ENCODE peak calls at places on chromosomes 3 and 15, in seven cellular contexts. T is stomach, I is AG09309, S is fibroblast of the aortic adventitia, X is mammary epithelial cell, K is HCT116, U is foreskin fibroblast. G is an unnamed sample.
A peak's percentile ranks its signal among the peaks of the same experiment; 100 is the strongest.

GRCh38 chr3:168088106-168088722 is 7.5 kb downstream of the GOLIM4 start:
- DNase-seq in T (no peak), X (no peak), U (no peak), S (no peak), K (no peak), I (no peak), G (no peak)

GRCh38 chr15:40342421-40343313 is 1.9 kb upstream of the CCDC9B start:
- DNase-seq in X (peak; percentile 74), K (no peak), T (no peak), U (no peak), S (peak; percentile 43), I (no peak), G (no peak)

GRCh38 chr15:58212909-58213526 is 74.8 kb downstream of the AQP9 start:
- DNase-seq in I (no peak), U (no peak), X (peak; percentile 40), K (no peak), S (peak; percentile 65), T (no peak), G (peak; percentile 22)

GRCh38 chr3:166071831-166072230 is 234.6 kb upstream of the BCHE start:
- DNase-seq in T (no peak), K (no peak), S (no peak), U (no peak), I (no peak), X (no peak), G (no peak)

GRCh38 chr3:148880681-148881080 is 15.6 kb downstream of the CPA3 start:
- DNase-seq in I (no peak), U (no peak), X (no peak), T (no peak), K (peak; percentile 13), S (no peak), G (peak; percentile 8)

GRCh38 chr3:150106752-150107428 is 136.2 kb upstream of the PFN2 start:
- DNase-seq in U (peak; percentile 92), I (peak; percentile 92), K (no peak), X (no peak), S (peak; percentile 95), T (no peak), G (no peak)

GRCh38 chr15:65970937-65971740 is 101.8 kb downstream of the RAB11A start:
- DNase-seq in I (no peak), X (no peak), U (no peak), S (peak; percentile 11), K (no peak), T (no peak), G (no peak)

GRCh38 chr3:47612178-47612577 is 33.5 kb upstream of the CSPG5 start:
- DNase-seq in T (no peak), K (no peak), U (peak; percentile 23), X (peak; percentile 11), S (peak; percentile 84), I (peak; percentile 51), G (peak; percentile 51)

GRCh38 chr15:80906159-80906775 is 83.4 kb downstream of the MESD start:
- DNase-seq in S (no peak), U (peak; percentile 9), I (no peak), X (no peak), K (peak; percentile 44), T (no peak), G (peak; percentile 58)

GRCh38 chr15:50685976-50686467 is 575 bp downstream of the TRPM7 start:
- DNase-seq in I (no peak), K (no peak), X (peak; percentile 72), S (peak; percentile 56), T (peak; percentile 68), U (peak; percentile 36), G (no peak)

GRCh38 chr3:4772858-4773257 is 206.4 kb upstream of the BHLHE40 start:
- DNase-seq in I (no peak), K (no peak), X (no peak), T (no peak), S (no peak), U (no peak), G (no peak)

GRCh38 chr3:145767909-145768308 is 393.1 kb downstream of the PLOD2 start:
- DNase-seq in T (no peak), I (no peak), K (no peak), U (no peak), S (peak; percentile 22), X (no peak), G (no peak)

GRCh38 chr3:195143221-195143620 is 127.7 kb downstream of the XXYLT1 start:
- DNase-seq in T (no peak), U (peak; percentile 29), X (no peak), K (no peak), I (no peak), S (no peak), G (no peak)

GRCh38 chr3:157248590-157249425 is 88.9 kb upstream of the CCNL1 start:
- DNase-seq in S (peak; percentile 94), K (peak; percentile 71), T (no peak), U (peak; percentile 82), I (peak; percentile 73), X (peak; percentile 84), G (no peak)

DNA sequence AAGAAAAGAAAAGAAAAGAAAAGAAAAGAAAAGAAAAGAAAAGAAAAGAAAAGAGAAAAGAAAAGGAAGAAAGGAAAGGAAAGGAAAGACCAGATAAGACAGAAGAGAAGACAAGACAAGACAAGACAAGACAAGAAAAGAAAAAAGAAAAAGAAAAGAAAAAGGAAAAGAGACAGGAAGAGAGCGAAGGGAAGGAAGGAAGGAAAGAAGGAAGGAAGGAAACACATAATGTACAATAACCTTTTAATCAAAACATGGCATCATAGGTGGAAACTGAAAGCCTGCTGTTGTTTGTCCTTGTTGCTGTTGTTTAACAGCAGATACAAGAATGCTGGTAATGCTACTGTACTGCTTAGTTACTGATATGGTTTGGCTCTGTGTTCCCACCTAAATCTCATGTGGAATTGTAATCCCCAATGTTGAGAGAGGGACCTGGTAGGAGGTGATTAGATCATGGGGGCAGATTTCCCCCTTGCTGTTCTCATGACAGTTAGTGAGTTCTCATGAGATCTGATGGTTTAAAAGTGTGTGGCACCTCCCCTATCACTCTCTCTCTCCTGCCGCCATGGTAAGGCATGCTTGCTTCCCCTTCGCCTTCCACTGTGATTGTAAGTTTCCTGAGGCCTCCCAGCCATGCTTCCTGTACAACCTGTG is 67.3 kb downstream of the MCF2L2 start:
- DNase-seq in U (no peak), S (no peak), I (no peak), T (no peak), K (no peak), X (no peak), G (no peak)
- TF ChIP-seq CTCF in U (no peak), S (no peak), I (no peak), T (no peak), K (no peak), X (no peak), G (no peak)

GRCh38 chr3:48991851-48992545 is 2.0 kb downstream of the P4HTM start:
- DNase-seq in I (no peak), K (no peak), X (peak; percentile 26), S (peak; percentile 23), T (no peak), U (no peak), G (no peak)
- H3K4me3 ChIP-seq in I (peak overlapping the region; percentile 77), K (peak overlapping the region; percentile 80), X (no peak overlapping the region), S (peak overlapping the region; percentile 89), T (peak overlapping the region; percentile 83), U (peak overlapping the region; percentile 91), G (peak overlapping the region; percentile 68)

GRCh38 chr15:77944002-77944867 is 133.3 kb downstream of the TBC1D2B start:
- DNase-seq in U (peak; percentile 67), T (peak; percentile 80), S (peak; percentile 67), I (peak; percentile 16), K (peak; percentile 13), X (peak; percentile 52), G (peak; percentile 7)
- TF ChIP-seq CTCF in U (no peak), T (no peak), S (no peak), I (no peak), K (no peak), X (no peak), G (no peak)

DNA sequence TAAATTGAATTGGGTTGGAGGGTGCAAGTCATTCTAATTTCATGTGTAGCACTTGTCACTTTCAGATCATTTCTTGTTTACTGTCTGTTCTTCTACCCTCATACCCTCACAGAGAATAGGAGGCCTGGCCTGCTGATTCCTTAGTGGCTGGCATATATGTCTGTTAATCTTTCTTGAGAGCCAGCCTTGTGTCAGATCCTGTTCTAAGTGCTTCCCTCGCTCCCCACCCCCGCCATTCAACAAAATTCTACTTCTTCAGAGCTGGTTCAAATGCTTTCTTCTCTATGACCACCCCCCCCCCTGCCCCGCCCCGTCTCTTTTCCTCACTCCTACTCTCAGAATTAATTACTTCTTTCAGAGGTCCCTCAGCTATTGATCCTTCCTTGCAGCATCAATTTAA is 1.5 kb upstream of the U2SURP start:
- DNase-seq in T (no peak), K (no peak), U (no peak), X (peak; percentile 15), I (no peak), S (peak; percentile 26), G (no peak)
- H3K4me3 ChIP-seq in T (no peak overlapping the region), K (peak overlapping the region; percentile 98), U (peak overlapping the region; percentile 86), X (peak overlapping the region; percentile 89), I (no peak overlapping the region), S (peak overlapping the region; percentile 97), G (peak overlapping the region; percentile 92)

GRCh38 chr15:77607111-77607893 is 25.4 kb downstream of the LINGO1 start:
- DNase-seq in I (no peak), U (peak; percentile 14), K (no peak), S (peak; percentile 18), X (no peak), T (no peak), G (no peak)
- TF ChIP-seq CTCF in I (no peak), U (no peak), K (no peak), S (no peak), X (no peak), T (no peak), G (no peak)

GRCh38 chr15:68187559-68187958 is 17.6 kb downstream of the CALML4 start:
- DNase-seq in X (peak; percentile 41), U (peak; percentile 59), I (peak; percentile 13), T (peak; percentile 68), S (peak; percentile 91), K (no peak), G (peak; percentile 71)
- H3K4me3 ChIP-seq in X (no peak overlapping the region), U (no peak overlapping the region), I (no peak overlapping the region), T (no peak overlapping the region), S (peak overlapping the region; percentile 1), K (no peak overlapping the region), G (no peak overlapping the region)

GRCh38 chr3:133905376-133905775 is 9.7 kb upstream of the RAB6B start:
- DNase-seq in X (no peak), I (no peak), T (no peak), S (no peak), U (no peak), K (no peak), G (no peak)

GRCh38 chr3:133896002-133896761 is 500 bp upstream of the RAB6B start:
- DNase-seq in X (peak; percentile 8), S (peak; percentile 2), I (no peak), U (no peak), K (no peak), T (no peak), G (no peak)

GRCh38 chr3:133897547-133897946 is 1.9 kb upstream of the RAB6B start:
- DNase-seq in I (no peak), S (no peak), X (no peak), K (no peak), T (no peak), U (no peak), G (no peak)

GRCh38 chr3:133899309-133899708 is 3.6 kb upstream of the RAB6B start:
- DNase-seq in I (no peak), U (no peak), S (no peak), K (no peak), X (no peak), T (no peak), G (no peak)

GRCh38 chr3:133901083-133901482 is 5.4 kb upstream of the RAB6B start:
- DNase-seq in X (no peak), U (no peak), I (no peak), K (no peak), T (no peak), S (no peak), G (no peak)
- TF ChIP-seq CTCF in X (peak; percentile 13), U (no peak), I (no peak), K (peak; percentile 52), T (no peak), S (no peak), G (no peak)

GRCh38 chr3:129596194-129597086 is 10.0 kb downstream of the PLXND1 start:
- DNase-seq in I (peak; percentile 84), T (no peak), U (peak; percentile 96), K (no peak), X (no peak), S (peak; percentile 97), G (no peak)
- H3K4me3 ChIP-seq in I (peak overlapping the region; percentile 0), T (no peak overlapping the region), U (peak overlapping the region; percentile 16), K (no peak overlapping the region), X (no peak overlapping the region), S (peak overlapping the region; percentile 42), G (no peak overlapping the region)

G was measured in LNCaP clone FGC.